ENCODE peak calls at places on chromosomes 2 and 18, in nine cellular contexts. U is heart right ventricle, D is sigmoid colon, Y is right atrium auricular region, W is IMR-90, Z is GM23338, X is thyroid gland, G is heart left ventricle, H is K562. N is an unnamed sample.

GRCh38 chr2:100957971-100958653 is 44.0 kb upstream of the RPL31 start:
- DNase-seq in U (no peak), D (peak; percentile 71), Y (peak; percentile 79), W (peak; percentile 84), Z (no peak), X (peak; percentile 62), G (no peak), H (no peak), N (no peak)

GRCh38 chr2:151862688-151863087 is 34.5 kb upstream of the ARL5A start:
- DNase-seq in U (no peak), D (no peak), Y (no peak), W (no peak), Z (no peak), X (peak; percentile 97), G (no peak), H (no peak), N (no peak)

GRCh38 chr2:240643811-240644150 is 18.5 kb downstream of the GPR35 start:
- DNase-seq in U (no peak), D (no peak), Y (peak; percentile 43), W (no peak), Z (no peak), X (no peak), G (no peak), H (no peak), N (no peak)

GRCh38 chr18:24052053-24052452 is 37.5 kb downstream of the TTC39C start:
- DNase-seq in U (no peak), D (no peak), Y (no peak), W (no peak), Z (no peak), X (no peak), G (no peak), H (no peak), N (no peak)

GRCh38 chr2:43890855-43891254 is 52.1 kb downstream of the ABCG8 start:
- DNase-seq in U (no peak), D (no peak), Y (no peak), W (peak; percentile 49), Z (no peak), X (no peak), G (no peak), H (no peak), N (no peak)

GRCh38 chr2:6921321-6921922 is 4.2 kb downstream of the RNF144A start:
- DNase-seq in U (peak; percentile 25), D (no peak), Y (no peak), W (no peak), Z (no peak), X (no peak), G (peak; percentile 35), H (no peak), N (no peak)

GRCh38 chr18:3593381-3593903 is 143.5 kb downstream of the TGIF1 start:
- DNase-seq in U (no peak), D (no peak), Y (peak; percentile 71), W (peak; percentile 87), Z (peak; percentile 59), X (no peak), G (no peak), H (peak; percentile 69), N (no peak)

GRCh38 chr2:139867601-139868226 is 1087.5 kb upstream of the NXPH2 start:
- DNase-seq in U (no peak), D (no peak), Y (no peak), W (no peak), Z (no peak), X (no peak), G (no peak), H (no peak), N (no peak)

GRCh38 chr2:171513719-171514160 is 8.5 kb upstream of the CYBRD1 start:
- DNase-seq in U (no peak), D (no peak), Y (no peak), W (no peak), Z (peak; percentile 53), X (no peak), G (no peak), H (peak; percentile 80), N (no peak)

GRCh38 chr2:170206805-170207407 is 29.0 kb downstream of the MYO3B start:
- DNase-seq in U (no peak), D (no peak), Y (no peak), W (no peak), Z (no peak), X (no peak), G (no peak), H (peak; percentile 51), N (no peak)

GRCh38 chr2:22450831-22451230 is 934.1 kb upstream of the KLHL29 start:
- DNase-seq in U (no peak), D (peak; percentile 56), Y (no peak), W (no peak), Z (no peak), X (no peak), G (peak; percentile 18), H (no peak), N (no peak)

GRCh38 chr2:240888130-240888889 is 7.6 kb downstream of the MAB21L4 start:
- DNase-seq in U (peak; percentile 11), D (no peak), Y (no peak), W (no peak), Z (peak; percentile 25), X (no peak), G (peak; percentile 10), H (no peak), N (no peak)

GRCh38 chr18:38695559-38696270 is 1130.1 kb upstream of the CELF4 start:
- DNase-seq in U (no peak), D (no peak), Y (no peak), W (no peak), Z (no peak), X (no peak), G (no peak), H (no peak), N (no peak)

GRCh38 chr2:54999182-54999581 is 51.1 kb downstream of the RTN4 start:
- DNase-seq in U (no peak), D (no peak), Y (no peak), W (peak; percentile 77), Z (no peak), X (peak; percentile 30), G (no peak), H (no peak), N (no peak)

GRCh38 chr2:24334245-24334633 is 26.1 kb downstream of the ITSN2 start:
- DNase-seq in U (no peak), D (no peak), Y (no peak), W (peak; percentile 37), Z (no peak), X (peak; percentile 80), G (no peak), H (no peak), N (no peak)

GRCh38 chr2:24337958-24338357 is 22.4 kb downstream of the ITSN2 start:
- DNase-seq in U (no peak), D (no peak), Y (no peak), W (no peak), Z (peak; percentile 36), X (no peak), G (no peak), H (no peak), N (no peak)

GRCh38 chr2:24343225-24343882 is 17.0 kb downstream of the ITSN2 start:
- DNase-seq in U (no peak), D (no peak), Y (no peak), W (no peak), Z (no peak), X (no peak), G (no peak), H (no peak), N (no peak)

GRCh38 chr2:24342110-24342910 is 18.0 kb downstream of the ITSN2 start:
- DNase-seq in U (no peak), D (no peak), Y (no peak), W (peak; percentile 70), Z (no peak), X (no peak), G (no peak), H (no peak), N (no peak)

DNA sequence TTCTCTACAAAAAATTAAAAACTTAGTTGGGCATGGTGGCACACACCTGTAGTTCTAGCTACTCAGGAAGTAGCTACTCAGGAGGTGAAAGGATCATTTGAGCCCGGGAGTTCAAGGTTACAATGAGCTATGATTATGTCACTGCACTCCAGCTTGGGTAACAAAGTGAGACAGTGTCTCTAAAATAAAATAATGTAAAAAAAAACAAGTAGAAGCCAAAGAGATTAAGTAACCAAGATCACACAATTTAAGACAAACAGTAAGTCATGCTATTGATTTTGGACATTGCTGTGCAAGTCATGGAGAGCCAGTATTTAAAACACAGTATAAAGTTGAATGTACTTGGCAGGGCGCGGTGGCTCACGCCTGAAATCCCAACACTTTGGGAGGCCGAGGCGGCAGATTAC is 20.5 kb downstream of the ITSN2 start:
- DNase-seq in U (no peak), D (no peak), Y (no peak), W (no peak), Z (no peak), X (no peak), G (no peak), H (no peak), N (no peak)
- H3K4me1 ChIP-seq in U (peaks cover 18% of the 10 kb centered on the region), D (no peaks in the 10 kb centered on the region), Y (no peaks in the 10 kb centered on the region), W (peaks cover 2% of the 10 kb centered on the region), Z (peaks cover 18% of the 10 kb centered on the region), X (peaks cover 66% of the 10 kb centered on the region), G (peaks cover 19% of the 10 kb centered on the region), H (peaks cover 16% of the 10 kb centered on the region), N (no peaks in the 10 kb centered on the region)

GRCh38 chr2:164485541-164485940 is 135.7 kb downstream of the GRB14 start:
- DNase-seq in U (no peak), D (no peak), Y (no peak), W (no peak), Z (no peak), X (no peak), G (no peak), H (no peak), N (no peak)
- TF ChIP-seq CTCF in U (no peak), D (no peak), Y (no peak), W (no peak), Z (no peak), X (no peak), G (no peak), H (no peak), N (no peak)

GRCh38 chr2:207143474-207144190 is 22.1 kb downstream of the KLF7 start:
- DNase-seq in U (peak; percentile 72), D (peak; percentile 90), Y (peak; percentile 94), W (no peak), Z (peak; percentile 67), X (peak; percentile 89), G (peak; percentile 85), H (no peak), N (peak; percentile 61)
- H3K4me1 ChIP-seq in U (peaks cover 84% of the 10 kb centered on the region), D (no peaks in the 10 kb centered on the region), Y (no peaks in the 10 kb centered on the region), W (peaks cover 18% of the 10 kb centered on the region), Z (peaks cover 59% of the 10 kb centered on the region), X (peaks cover 74% of the 10 kb centered on the region), G (peaks cover 70% of the 10 kb centered on the region), H (no peaks in the 10 kb centered on the region), N (peaks cover 75% of the 10 kb centered on the region)

DNA sequence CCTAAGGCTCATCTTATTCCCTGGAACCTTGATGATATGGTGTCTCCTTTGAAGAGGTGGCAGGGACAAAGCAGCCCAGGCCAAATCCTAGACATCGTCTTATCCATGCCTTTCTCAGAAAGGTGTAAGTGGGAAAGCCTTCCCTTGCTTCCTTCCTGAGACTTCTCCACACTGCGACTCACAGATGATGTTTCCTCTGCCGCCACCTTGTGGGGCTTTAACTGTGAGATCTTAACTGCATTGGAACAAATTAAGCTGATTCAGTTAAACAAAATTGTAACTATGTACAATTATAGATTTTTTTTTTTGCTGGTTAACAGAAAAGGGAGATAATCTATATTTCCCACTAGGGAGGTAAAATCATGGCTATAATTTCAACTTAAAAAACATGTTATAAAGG is 10.0 kb upstream of the GCA start:
- DNase-seq in U (no peak), D (no peak), Y (no peak), W (peak; percentile 33), Z (peak; percentile 66), X (peak; percentile 30), G (no peak), H (no peak), N (no peak)
- TF ChIP-seq CTCF in U (no peak), D (no peak), Y (no peak), W (peak; percentile 40), Z (peak; percentile 68), X (no peak), G (peak; percentile 42), H (no peak), N (peak; percentile 18)